ENCODE peak calls at places on chromosome 20, in four cellular contexts. V is pancreas, S is tibial nerve, E is A673. P is an unnamed sample. For H3K36me3 and H3K4me1, the result is how much of the 10 kb centered on the place peaks cover.

GRCh38 chr20:51541189-51542032 is 1.1 kb downstream of the NFATC2 start:
- DNase-seq in V (peak), S (peak), E (peak), P (peak)

GRCh38 chr20:61436268-61436667 is 184.2 kb downstream of the CDH4 start:
- DNase-seq in V (no peak), S (no peak), E (peak), P (no peak)

GRCh38 chr20:32823078-32823477 is 3.3 kb downstream of the MAPRE1 start:
- DNase-seq in V (no peak), S (no peak), E (peak), P (no peak)

GRCh38 chr20:10647471-10647870 is 26.3 kb downstream of the JAG1 start:
- DNase-seq in V (no peak), S (peak), E (peak), P (no peak)

GRCh38 chr20:9330151-9330550 is 184.2 kb upstream of the LAMP5 start:
- DNase-seq in V (no peak), S (no peak), E (peak), P (no peak)

GRCh38 chr20:10705801-10706459 is 32.1 kb upstream of the JAG1 start:
- DNase-seq in V (no peak), S (no peak), E (no peak), P (no peak)

GRCh38 chr20:61896058-61896961 is 169.4 kb downstream of the TAF4 start:
- DNase-seq in V (peak), S (peak), E (peak), P (no peak)

GRCh38 chr20:48797275-48797825 is 30.4 kb downstream of the PREX1 start:
- DNase-seq in V (no peak), S (peak), E (no peak), P (no peak)

GRCh38 chr20:6245436-6245835 is 122.6 kb upstream of the FERMT1 start:
- DNase-seq in V (no peak), S (no peak), E (no peak), P (no peak)

GRCh38 chr20:15582146-15582776 is 991.0 kb downstream of the KIF16B start:
- DNase-seq in V (no peak), S (no peak), E (no peak), P (no peak)

GRCh38 chr20:12982098-12982497 is 26.7 kb upstream of the SPTLC3 start:
- DNase-seq in V (no peak), S (no peak), E (no peak), P (no peak)

GRCh38 chr20:31722388-31723281 is at the start of gene BCL2L1:
- DNase-seq in V (peak), S (peak), E (peak), P (peak)

GRCh38 chr20:20184149-20184548 is 131.8 kb downstream of the CFAP61 start:
- DNase-seq in V (no peak), S (no peak), E (peak), P (no peak)

GRCh38 chr20:5065489-5066383 is 54.0 kb downstream of the PCNA start:
- DNase-seq in V (peak), S (no peak), E (no peak), P (no peak)

GRCh38 chr20:61263084-61263695 is 11.1 kb downstream of the CDH4 start:
- DNase-seq in V (no peak), S (peak), E (peak), P (no peak)

GRCh38 chr20:973785-974194 is 28.3 kb downstream of the RSPO4 start:
- DNase-seq in V (no peak), S (no peak), E (peak), P (no peak)

GRCh38 chr20:36303831-36304230 is 2.3 kb upstream of the DLGAP4 start:
- DNase-seq in V (no peak), S (no peak), E (no peak), P (no peak)

DNA sequence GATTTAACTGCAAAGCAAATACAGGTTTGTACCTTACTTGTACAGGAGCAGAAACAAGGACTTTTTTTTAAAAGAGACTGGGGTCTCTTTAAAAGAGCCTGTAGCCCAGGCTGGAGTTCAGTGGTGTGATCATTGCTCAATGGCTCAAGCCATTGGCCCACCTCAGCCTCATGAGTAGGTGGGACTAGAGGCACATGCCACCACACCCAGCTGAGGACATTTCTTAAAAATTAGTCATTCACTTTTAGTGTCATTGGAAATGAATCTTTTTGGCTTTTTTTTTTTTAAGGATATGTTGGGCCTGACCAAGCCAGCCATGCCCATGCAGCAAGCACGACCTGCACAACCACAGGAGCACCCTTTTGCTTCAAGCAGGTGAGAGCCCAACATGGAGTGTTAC is 16.9 kb downstream of the SEC23B start:
- DNase-seq in V (no peak), S (no peak), E (no peak), P (no peak)
- H3K4me3 ChIP-seq in V (no peak), S (no peak), E (no peak), P (no peak)

DNA sequence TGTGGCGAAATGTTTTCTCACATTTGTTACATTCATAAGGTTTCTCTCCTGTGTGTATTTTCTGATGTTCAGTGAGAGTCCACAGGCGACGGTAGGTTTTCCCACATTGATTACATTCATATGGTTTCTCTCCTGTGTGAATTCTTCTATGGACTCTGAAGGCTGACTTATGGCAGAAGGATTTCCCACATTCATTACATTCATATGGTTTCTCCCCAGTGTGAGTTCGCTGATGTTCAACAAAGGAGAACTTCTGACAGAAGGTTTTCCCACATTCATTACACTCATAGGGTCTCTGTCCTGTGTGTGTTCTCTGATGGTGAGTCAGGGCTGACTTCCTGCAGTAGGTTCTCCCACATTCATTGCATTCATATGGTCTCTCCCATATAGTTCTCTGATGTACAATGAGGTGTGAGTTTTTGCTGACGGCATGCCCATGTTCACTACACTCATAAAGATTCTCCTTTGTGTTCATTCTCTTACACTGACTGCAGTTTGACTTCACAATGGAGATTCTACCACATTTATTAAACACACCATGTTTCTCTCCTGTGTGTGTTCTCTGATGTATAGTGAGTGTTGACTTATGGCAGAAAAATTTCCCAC is 11.9 kb downstream of the ZNF334 start:
- DNase-seq in V (no peak), S (no peak), E (no peak), P (no peak)
- H3K36me3 ChIP-seq in V (under half), S (under half), E (under half), P (under half)

GRCh38 chr20:63032026-63032800 is 25.4 kb upstream of the BHLHE23 start:
- DNase-seq in V (no peak), S (no peak), E (no peak), P (peak)

GRCh38 chr20:63033635-63034510 is 27.1 kb upstream of the BHLHE23 start:
- DNase-seq in V (no peak), S (no peak), E (no peak), P (no peak)

GRCh38 chr20:63031251-63032014 is 24.7 kb upstream of the BHLHE23 start:
- DNase-seq in V (peak), S (no peak), E (no peak), P (no peak)

GRCh38 chr20:63035284-63036185 is 28.8 kb upstream of the BHLHE23 start:
- DNase-seq in V (no peak), S (no peak), E (no peak), P (peak)

DNA sequence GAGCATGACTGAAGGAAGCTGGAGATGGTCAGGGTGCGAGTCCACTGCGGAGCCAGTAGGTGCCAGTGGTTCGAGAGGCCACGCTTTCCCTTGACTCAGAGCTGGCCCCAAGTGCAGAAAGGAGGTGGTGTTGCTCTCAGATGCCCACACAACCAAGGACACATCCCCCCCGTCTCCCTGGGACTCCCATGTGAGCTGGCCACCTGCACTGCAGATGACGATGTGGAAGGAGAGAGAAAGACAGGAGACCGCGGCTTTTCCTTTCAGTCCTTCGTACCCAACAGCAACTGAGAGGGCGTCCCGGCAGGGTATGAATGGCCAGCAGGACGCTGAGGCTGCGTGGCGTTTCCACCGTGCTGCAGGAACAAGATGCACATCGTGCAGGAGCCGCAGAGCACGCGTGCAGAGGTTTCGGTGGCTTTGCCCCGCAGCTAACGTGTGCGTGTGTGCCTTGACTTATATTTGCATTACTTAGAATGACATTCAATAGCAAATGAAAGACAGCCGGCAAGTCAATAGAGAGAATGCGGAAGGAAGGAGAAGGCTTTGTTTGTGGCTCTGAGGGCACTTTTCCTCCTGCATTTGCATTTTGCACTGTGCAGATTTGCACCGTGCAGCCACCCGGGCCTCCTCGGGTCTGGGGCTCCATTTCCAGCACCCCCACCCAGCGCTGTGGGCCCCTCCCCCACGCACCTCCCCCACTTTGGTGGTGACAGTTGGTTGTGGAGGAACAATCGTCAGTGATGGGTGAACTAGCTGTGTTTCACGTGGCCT is 26.3 kb upstream of the BHLHE23 start:
- DNase-seq in V (no peak), S (no peak), E (no peak), P (peak)
- H3K4me1 ChIP-seq in V (under half), S (under half), E (under half), P (under half)

GRCh38 chr20:50085146-50085480 is 27.8 kb downstream of the UBE2V1 start:
- DNase-seq in V (no peak), S (no peak), E (no peak), P (no peak)

GRCh38 chr20:50083034-50083433 is 29.9 kb downstream of the UBE2V1 start:
- DNase-seq in V (no peak), S (no peak), E (no peak), P (no peak)

GRCh38 chr20:50089140-50089786 is 23.7 kb downstream of the UBE2V1 start:
- DNase-seq in V (no peak), S (no peak), E (no peak), P (no peak)

GRCh38 chr20:50088022-50088421 is 24.9 kb downstream of the UBE2V1 start:
- DNase-seq in V (no peak), S (no peak), E (no peak), P (no peak)

GRCh38 chr20:50085481-50086365 is 27.2 kb downstream of the UBE2V1 start:
- DNase-seq in V (no peak), S (peak), E (peak), P (peak)
- H3K4me3 ChIP-seq in V (no peak), S (no peak), E (no peak), P (no peak)

GRCh38 chr20:58759947-58760346 is 67.3 kb downstream of the NPEPL1 start:
- DNase-seq in V (no peak), S (no peak), E (no peak), P (no peak)
- H3K36me3 ChIP-seq in V (under half), S (under half), E (under half), P (under half)

DNA sequence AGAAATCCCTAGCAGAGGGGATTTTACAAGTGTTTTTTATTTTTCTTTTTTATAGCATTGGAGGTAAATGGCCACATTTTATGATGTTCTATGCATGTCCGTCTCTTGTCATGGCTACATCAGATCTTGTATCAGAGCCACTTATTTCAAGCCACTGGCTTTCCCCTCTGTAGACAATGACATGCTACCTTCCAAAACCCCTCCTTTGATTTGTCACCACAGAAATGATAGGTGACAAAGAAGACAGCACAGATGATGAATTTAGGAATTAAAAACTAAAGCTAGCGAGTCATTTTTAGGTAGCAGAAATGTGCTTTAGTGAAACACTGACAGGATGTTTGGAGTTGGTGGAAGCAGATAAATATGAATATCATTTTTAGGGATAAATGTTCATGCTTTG is 20.8 kb downstream of the PLCB1 start:
- DNase-seq in V (no peak), S (no peak), E (no peak), P (no peak)
- H3K4me1 ChIP-seq in V (under half), S (under half), E (half or more), P (under half)

DNA sequence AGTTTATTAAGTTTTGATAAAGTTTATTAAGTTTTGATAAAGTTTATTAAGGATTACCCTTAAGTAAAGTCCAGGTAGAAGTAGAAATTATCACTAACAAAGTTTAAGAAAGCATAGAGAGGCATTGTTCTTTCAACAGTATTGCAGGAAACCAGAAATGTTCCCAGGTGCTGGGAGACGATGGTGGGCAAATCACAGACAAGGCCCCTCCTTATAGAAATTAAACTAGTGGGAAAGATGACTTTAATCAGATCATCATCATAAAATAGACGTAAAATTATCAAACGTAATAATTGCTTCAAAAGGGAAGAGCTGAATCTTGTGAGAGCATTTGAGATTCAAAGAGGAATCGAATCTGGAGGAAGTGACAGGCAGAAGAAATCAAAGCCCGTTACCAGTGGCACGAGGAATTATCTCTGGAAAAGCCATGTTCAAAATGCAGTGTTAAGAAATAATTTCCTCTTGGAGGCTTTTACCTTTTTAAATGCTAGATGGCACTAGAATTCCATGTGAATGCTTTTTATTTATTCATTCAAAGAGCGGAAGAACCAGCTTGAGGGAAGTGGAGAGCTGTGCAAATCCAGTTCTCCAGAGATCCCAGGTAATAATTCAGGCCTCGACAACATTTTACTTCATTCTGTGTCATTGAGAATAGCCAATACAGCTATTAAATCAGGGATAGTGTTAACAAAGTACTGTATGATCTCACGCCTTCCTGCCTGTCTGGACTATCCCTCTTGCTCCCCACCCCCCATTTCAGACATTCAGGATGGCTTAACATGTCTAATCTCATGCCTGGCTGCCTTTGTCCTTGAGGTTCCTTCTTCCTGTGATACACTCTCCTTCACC is 1.0 kb upstream of the APMAP start:
- DNase-seq in V (no peak), S (no peak), E (peak), P (no peak)
- H3K4me3 ChIP-seq in V (peak), S (peak), E (peak), P (peak)

GRCh38 chr20:3803854-3804253 is 7.7 kb downstream of the CDC25B start:
- DNase-seq in V (no peak), S (no peak), E (no peak), P (peak)
- H3K36me3 ChIP-seq in V (under half), S (under half), E (half or more), P (under half)

DNA sequence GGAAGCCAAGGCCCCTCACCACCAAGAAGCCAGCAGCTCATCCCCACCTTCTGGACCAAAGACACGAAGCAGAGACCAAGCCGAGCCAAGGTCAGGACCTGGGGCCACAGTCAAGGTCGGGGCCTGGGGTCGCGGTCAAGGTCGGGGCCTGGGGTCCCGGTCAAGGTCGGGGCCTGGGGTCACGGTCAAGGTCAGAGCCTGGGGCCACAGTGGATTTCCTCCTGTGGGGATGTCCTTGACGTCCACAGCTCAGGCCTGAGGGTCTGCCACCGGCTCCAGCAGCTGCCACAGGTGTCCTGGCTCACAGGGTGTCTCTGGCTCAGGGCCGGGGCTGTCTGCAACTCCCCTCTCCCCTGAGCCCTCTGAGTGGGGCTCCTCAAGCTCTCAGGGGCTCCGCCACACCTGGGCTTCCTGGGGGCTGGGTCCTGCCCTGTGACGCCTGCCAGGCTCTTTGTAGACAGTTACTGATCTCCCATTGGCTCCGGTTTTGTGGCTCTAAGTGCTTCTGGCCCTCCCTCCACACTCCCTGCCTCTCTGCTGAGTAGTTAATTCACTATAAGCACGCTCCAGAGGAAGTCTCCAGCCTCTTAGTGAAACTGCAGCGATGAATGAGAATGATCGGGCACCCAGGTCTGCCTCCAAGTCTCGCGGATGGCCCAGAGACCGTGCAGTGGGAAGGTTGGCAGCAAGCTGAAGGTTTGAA is 5.7 kb upstream of the CHRNA4 start:
- DNase-seq in V (peak), S (no peak), E (peak), P (no peak)
- H3K4me1 ChIP-seq in V (under half), S (under half), E (under half), P (under half)

GRCh38 chr20:34600892-34601653 is 42.6 kb downstream of the MAP1LC3A start:
- DNase-seq in V (no peak), S (no peak), E (no peak), P (no peak)

GRCh38 chr20:34607066-34607465 is 48.5 kb downstream of the MAP1LC3A start:
- DNase-seq in V (no peak), S (no peak), E (no peak), P (no peak)

GRCh38 chr20:34604980-34605788 is 46.7 kb downstream of the MAP1LC3A start:
- DNase-seq in V (no peak), S (no peak), E (no peak), P (no peak)
- H3K4me3 ChIP-seq in V (no peak), S (no peak), E (no peak), P (no peak)

P was measured in Peyer's patch.